ENCODE peak calls at places on chromosomes 7 and 10, in four cellular contexts. R is HCT116, V is suprapubic skin, U is transverse colon. I is an unnamed sample.
A peak's percentile ranks its signal among the peaks of the same experiment; 100 is the strongest.

GRCh38 chr10:49071221-49071761 is 44.0 kb downstream of the VSTM4 start:
- DNase-seq in R (no peak), V (no peak), U (no peak), I (no peak)

GRCh38 chr7:130758429-130759056 is 24.5 kb upstream of the KLF14 start:
- DNase-seq in R (peak; percentile 37), V (no peak), U (no peak), I (no peak)

GRCh38 chr10:72315611-72316385 is 38.9 kb downstream of the DNAJB12 start:
- DNase-seq in R (no peak), V (peak; percentile 80), U (peak; percentile 69), I (peak; percentile 81)

GRCh38 chr10:44334091-44334490 is 50.8 kb downstream of the CXCL12 start:
- DNase-seq in R (no peak), V (no peak), U (no peak), I (no peak)

GRCh38 chr7:105643384-105643783 is 62.1 kb upstream of the EFCAB10 start:
- DNase-seq in R (no peak), V (no peak), U (no peak), I (no peak)

GRCh38 chr7:127629268-127629854 is 11.4 kb upstream of the PAX4 start:
- DNase-seq in R (peak; percentile 50), V (no peak), U (peak; percentile 34), I (no peak)

GRCh38 chr10:68871105-68871711 is 29.9 kb upstream of the DDX50 start:
- DNase-seq in R (no peak), V (no peak), U (no peak), I (no peak)

GRCh38 chr7:65254061-65254460 is 119.6 kb upstream of the ZNF92 start:
- DNase-seq in R (no peak), V (no peak), U (no peak), I (no peak)

GRCh38 chr10:71359364-71360046 is 37.2 kb upstream of the CDH23 start:
- DNase-seq in R (no peak), V (no peak), U (no peak), I (no peak)

GRCh38 chr7:27185708-27186449 is 847 bp upstream of the HOXA11 start:
- DNase-seq in R (no peak), V (peak; percentile 72), U (peak; percentile 20), I (peak; percentile 39)

GRCh38 chr7:66741-67140 is 125.6 kb upstream of the FAM20C start:
- DNase-seq in R (no peak), V (peak; percentile 33), U (no peak), I (no peak)

GRCh38 chr7:148436571-148436970 is 154.0 kb upstream of the C7orf33 start:
- DNase-seq in R (no peak), V (no peak), U (no peak), I (no peak)

GRCh38 chr7:28409716-28410627 is 2.3 kb upstream of the CREB5 start:
- DNase-seq in R (no peak), V (peak; percentile 79), U (peak; percentile 18), I (peak; percentile 55)

GRCh38 chr7:132575336-132575986 is 809 bp downstream of the PLXNA4 start:
- DNase-seq in R (no peak), V (no peak), U (peak; percentile 25), I (no peak)

GRCh38 chr7:135168001-135168400 is 2.5 kb downstream of the CYREN start:
- DNase-seq in R (no peak), V (no peak), U (peak; percentile 48), I (no peak)

GRCh38 chr7:124667312-124667711 is 98.3 kb downstream of the GPR37 start:
- DNase-seq in R (no peak), V (no peak), U (no peak), I (no peak)

GRCh38 chr7:27419581-27420177 is 177.1 kb downstream of the EVX1 start:
- DNase-seq in R (no peak), V (no peak), U (no peak), I (no peak)

GRCh38 chr10:13955426-13955825 is 368.7 kb downstream of the PRPF18 start:
- DNase-seq in R (no peak), V (no peak), U (no peak), I (no peak)

GRCh38 chr10:86252051-86252450 is 114.5 kb downstream of the GRID1 start:
- DNase-seq in R (no peak), V (no peak), U (no peak), I (no peak)

GRCh38 chr7:152564656-152565055 is 111.3 kb downstream of the XRCC2 start:
- DNase-seq in R (no peak), V (no peak), U (no peak), I (no peak)

GRCh38 chr7:32892521-32893224 is 1.1 kb upstream of the KBTBD2 start:
- DNase-seq in R (peak; percentile 4), V (peak; percentile 77), U (peak; percentile 49), I (peak; percentile 58)

GRCh38 chr10:22251751-22252285 is 34.0 kb upstream of the EBLN1 start:
- DNase-seq in R (no peak), V (peak; percentile 68), U (peak; percentile 55), I (peak; percentile 31)

GRCh38 chr7:113099284-113099919 is 12.8 kb upstream of the GPR85 start:
- DNase-seq in R (no peak), V (no peak), U (no peak), I (no peak)

GRCh38 chr10:70508912-70509366 is 30.4 kb downstream of the PALD1 start:
- DNase-seq in R (no peak), V (no peak), U (peak; percentile 50), I (no peak)

GRCh38 chr7:102424129-102424551 is 9.2 kb upstream of the ORAI2 start:
- DNase-seq in R (no peak), V (no peak), U (no peak), I (no peak)

GRCh38 chr7:41045556-41046123 is 657.2 kb downstream of the INHBA start:
- DNase-seq in R (peak; percentile 22), V (no peak), U (peak; percentile 33), I (peak; percentile 66)

GRCh38 chr7:91019686-91020385 is 244.4 kb upstream of the FZD1 start:
- DNase-seq in R (no peak), V (no peak), U (no peak), I (no peak)

GRCh38 chr7:84176716-84177115 is 17.9 kb downstream of the SEMA3A start:
- DNase-seq in R (no peak), V (no peak), U (no peak), I (no peak)

GRCh38 chr7:66043681-66044497 is 31.7 kb upstream of the ASL start:
- DNase-seq in R (no peak), V (peak; percentile 77), U (peak; percentile 72), I (peak; percentile 36)

GRCh38 chr10:52442576-52442975 is 128.5 kb downstream of the DKK1 start:
- DNase-seq in R (no peak), V (no peak), U (no peak), I (no peak)

GRCh38 chr10:131750973-131751826 is 149.6 kb upstream of the PPP2R2D start:
- DNase-seq in R (no peak), V (no peak), U (no peak), I (no peak)

GRCh38 chr7:12570148-12570528 is 382 bp upstream of the SCIN start:
- DNase-seq in R (no peak), V (no peak), U (peak; percentile 48), I (no peak)

GRCh38 chr7:76202666-76203030 is 952 bp downstream of the SRRM3 start:
- DNase-seq in R (no peak), V (no peak), U (no peak), I (no peak)

GRCh38 chr10:127157506-127158205 is 38.7 kb downstream of the INSYN2A start:
- DNase-seq in R (no peak), V (no peak), U (no peak), I (no peak)

GRCh38 chr7:2097492-2097891 is 135.3 kb downstream of the MAD1L1 start:
- DNase-seq in R (no peak), V (no peak), U (no peak), I (no peak)

DNA sequence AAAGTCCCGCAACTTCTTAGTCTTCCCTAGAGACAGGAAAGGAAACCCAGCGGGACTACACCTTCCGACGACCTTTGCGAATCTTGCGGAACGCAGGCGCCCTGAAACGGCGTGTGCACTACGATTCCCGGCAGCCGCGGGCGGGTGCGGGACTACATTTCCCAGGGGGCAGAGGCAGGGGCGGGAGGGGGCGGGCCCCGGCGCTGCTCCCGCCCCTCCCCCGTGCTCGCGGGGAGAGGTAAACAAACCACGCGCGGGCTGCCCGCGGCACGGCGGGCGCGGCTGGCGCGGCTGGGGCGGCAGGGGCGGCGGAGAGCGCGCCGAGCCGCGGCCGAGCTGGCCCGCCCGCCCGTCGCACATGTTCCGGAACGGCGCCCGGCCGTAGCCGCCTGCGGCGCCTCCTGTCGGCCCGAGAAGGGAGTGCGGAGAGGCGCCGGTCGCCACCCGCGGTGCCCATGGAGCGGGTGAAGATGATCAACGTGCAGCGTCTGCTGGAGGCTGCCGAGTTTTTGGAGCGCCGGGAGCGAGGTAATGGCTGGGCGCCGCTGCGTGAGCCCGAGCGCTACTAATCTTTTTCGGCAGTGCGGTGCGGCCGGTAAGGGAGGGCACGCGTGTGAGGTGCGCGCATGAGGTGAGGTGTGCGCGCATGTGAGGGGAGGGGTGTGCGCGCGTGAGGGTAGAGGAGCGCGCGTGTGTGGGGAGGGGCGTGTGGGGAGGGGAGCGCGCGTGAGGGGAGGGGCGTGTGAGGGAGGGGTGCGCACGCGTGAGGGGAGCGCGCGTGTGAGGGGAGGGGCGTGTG is 18.6 kb downstream of the MXI1 start:
- DNase-seq in R (peak; percentile 92), V (peak; percentile 94), U (peak; percentile 93), I (peak; percentile 93)
- TF ChIP-seq POLR2AphosphoS5 in R (peak; percentile 52), V (peak; percentile 29), U (peak; percentile 57), I (peak; percentile 63)

GRCh38 chr10:17244712-17245365 is 16.8 kb downstream of the VIM start:
- DNase-seq in R (no peak), V (no peak), U (no peak), I (no peak)
- TF ChIP-seq POLR2AphosphoS5 in R (no peak), V (no peak), U (no peak), I (no peak)

DNA sequence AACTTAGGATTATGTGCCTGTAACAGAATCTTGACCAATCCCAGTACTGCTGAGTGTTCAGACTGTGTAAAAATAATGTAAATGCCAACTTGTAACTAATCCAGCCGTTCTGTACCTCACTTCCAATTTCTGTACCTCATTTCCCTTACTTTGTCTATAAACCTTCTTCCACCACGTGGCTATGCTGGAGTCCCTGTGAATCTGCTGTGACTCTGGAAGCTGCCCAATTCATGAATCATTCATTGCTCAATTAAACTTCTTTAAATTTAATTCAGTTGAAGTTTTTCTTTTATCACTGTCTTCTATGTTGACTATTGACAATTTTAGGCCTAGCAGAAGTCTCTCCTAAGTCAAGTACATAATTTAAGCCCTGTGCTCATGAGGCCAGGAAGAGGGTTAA is 215.3 kb upstream of the RHOBTB1 start:
- DNase-seq in R (no peak), V (no peak), U (no peak), I (no peak)
- TF ChIP-seq POLR2AphosphoS5 in R (no peak), V (no peak), U (no peak), I (no peak)

GRCh38 chr10:130477360-130477759 is 341.2 kb downstream of the GLRX3 start:
- DNase-seq in R (no peak), V (no peak), U (no peak), I (no peak)

GRCh38 chr10:130470286-130470685 is 334.1 kb downstream of the GLRX3 start:
- DNase-seq in R (no peak), V (no peak), U (no peak), I (no peak)

GRCh38 chr10:130470973-130471372 is 334.8 kb downstream of the GLRX3 start:
- DNase-seq in R (no peak), V (no peak), U (no peak), I (no peak)

GRCh38 chr10:130471486-130471885 is 335.3 kb downstream of the GLRX3 start:
- DNase-seq in R (no peak), V (peak; percentile 19), U (no peak), I (peak; percentile 20)

DNA sequence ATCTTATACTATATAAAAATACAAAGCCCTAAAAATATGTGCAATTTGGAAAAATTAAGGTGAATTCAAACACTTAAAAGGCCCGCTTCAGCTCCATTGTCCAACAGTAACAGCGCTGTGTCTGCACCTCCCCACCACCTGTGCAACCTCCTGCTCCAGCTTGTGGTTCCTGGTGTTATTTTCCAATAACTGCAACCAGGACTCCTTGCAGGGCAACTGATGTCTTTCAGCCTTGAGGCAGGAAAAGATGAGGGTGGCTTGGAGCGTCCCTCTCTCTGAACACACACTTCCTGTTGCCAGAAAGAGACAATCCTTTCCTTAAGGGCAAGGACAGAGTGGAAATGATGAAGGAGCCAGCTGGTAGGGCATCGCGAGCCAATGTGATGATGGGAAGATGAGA is 336.0 kb downstream of the GLRX3 start:
- DNase-seq in R (no peak), V (no peak), U (no peak), I (no peak)
- TF ChIP-seq POLR2AphosphoS5 in R (no peak), V (no peak), U (no peak), I (no peak)